ENCODE peak calls at places on chromosomes 6 and 20, in five cellular contexts. One of them, this sample, is unnamed.

GRCh38 chr6:4908062-4908461 is 95.8 kb downstream of the RPP40 start:
- DNase-seq in RCC 7860: no peak
- DNase-seq in T-helper 1 cell: no peak
- DNase-seq in WTC11: no peak
- DNase-seq in BJ: no peak
- DNase-seq in this sample: no peak

GRCh38 chr20:19974621-19975435 is 42.3 kb upstream of the NAA20 start:
- DNase-seq in RCC 7860: peak; percentile 69
- DNase-seq in T-helper 1 cell: no peak
- DNase-seq in WTC11: no peak
- DNase-seq in BJ: peak; percentile 94
- DNase-seq in this sample: peak; percentile 81

GRCh38 chr6:129609635-129610034 is 100.3 kb downstream of the ARHGAP18 start:
- DNase-seq in RCC 7860: no peak
- DNase-seq in T-helper 1 cell: no peak
- DNase-seq in WTC11: no peak
- DNase-seq in BJ: no peak
- DNase-seq in this sample: no peak

GRCh38 chr6:37696841-37697735 is 595 bp downstream of the MDGA1 start:
- DNase-seq in RCC 7860: no peak
- DNase-seq in T-helper 1 cell: no peak
- DNase-seq in WTC11: peak; percentile 25
- DNase-seq in BJ: no peak
- DNase-seq in this sample: peak; percentile 16

GRCh38 chr6:54525731-54526130 is 217.5 kb downstream of the TINAG start:
- DNase-seq in RCC 7860: no peak
- DNase-seq in T-helper 1 cell: no peak
- DNase-seq in WTC11: no peak
- DNase-seq in BJ: no peak
- DNase-seq in this sample: no peak

GRCh38 chr20:24370249-24370648 is 99.2 kb upstream of the SYNDIG1 start:
- DNase-seq in RCC 7860: no peak
- DNase-seq in T-helper 1 cell: no peak
- DNase-seq in WTC11: no peak
- DNase-seq in BJ: no peak
- DNase-seq in this sample: no peak

GRCh38 chr20:40677343-40677924 is 11.6 kb downstream of the MAFB start:
- DNase-seq in RCC 7860: no peak
- DNase-seq in T-helper 1 cell: no peak
- DNase-seq in WTC11: no peak
- DNase-seq in BJ: no peak
- DNase-seq in this sample: no peak

GRCh38 chr6:99219788-99220187 is 129.7 kb downstream of the FAXC start:
- DNase-seq in RCC 7860: no peak
- DNase-seq in T-helper 1 cell: no peak
- DNase-seq in WTC11: peak; percentile 73
- DNase-seq in BJ: no peak
- DNase-seq in this sample: no peak

GRCh38 chr6:24919404-24919892 is 16.3 kb downstream of the RIPOR2 start:
- DNase-seq in RCC 7860: no peak
- DNase-seq in T-helper 1 cell: no peak
- DNase-seq in WTC11: no peak
- DNase-seq in BJ: no peak
- DNase-seq in this sample: no peak

GRCh38 chr6:134358320-134358719 is 40.4 kb upstream of the SGK1 start:
- DNase-seq in RCC 7860: no peak
- DNase-seq in T-helper 1 cell: no peak
- DNase-seq in WTC11: no peak
- DNase-seq in BJ: no peak
- DNase-seq in this sample: no peak

GRCh38 chr20:13068336-13068735 is 59.6 kb downstream of the SPTLC3 start:
- DNase-seq in RCC 7860: no peak
- DNase-seq in T-helper 1 cell: no peak
- DNase-seq in WTC11: no peak
- DNase-seq in BJ: no peak
- DNase-seq in this sample: no peak

GRCh38 chr6:151229401-151230276 is 10.1 kb upstream of the AKAP12 start:
- DNase-seq in RCC 7860: no peak
- DNase-seq in T-helper 1 cell: no peak
- DNase-seq in WTC11: no peak
- DNase-seq in BJ: no peak
- DNase-seq in this sample: no peak

GRCh38 chr6:113881473-113881980 is 24.4 kb downstream of the MARCKS start:
- DNase-seq in RCC 7860: no peak
- DNase-seq in T-helper 1 cell: no peak
- DNase-seq in WTC11: no peak
- DNase-seq in BJ: no peak
- DNase-seq in this sample: no peak

GRCh38 chr6:11198663-11199603 is 33.5 kb downstream of the NEDD9 start:
- DNase-seq in RCC 7860: no peak
- DNase-seq in T-helper 1 cell: no peak
- DNase-seq in WTC11: no peak
- DNase-seq in BJ: no peak
- DNase-seq in this sample: no peak

GRCh38 chr20:36544134-36545018 is 3.1 kb downstream of the MYL9 start:
- DNase-seq in RCC 7860: peak; percentile 69
- DNase-seq in T-helper 1 cell: no peak
- DNase-seq in WTC11: no peak
- DNase-seq in BJ: peak; percentile 22
- DNase-seq in this sample: peak; percentile 22

GRCh38 chr20:34703573-34704176 is 469 bp upstream of the TP53INP2 start:
- DNase-seq in RCC 7860: no peak
- DNase-seq in T-helper 1 cell: no peak
- DNase-seq in WTC11: peak; percentile 26
- DNase-seq in BJ: no peak
- DNase-seq in this sample: no peak

GRCh38 chr6:18226451-18226850 is 37.9 kb downstream of the DEK start:
- DNase-seq in RCC 7860: no peak
- DNase-seq in T-helper 1 cell: no peak
- DNase-seq in WTC11: no peak
- DNase-seq in BJ: peak; percentile 80
- DNase-seq in this sample: no peak

GRCh38 chr6:38378801-38379200 is 260.9 kb downstream of the BTBD9 start:
- DNase-seq in RCC 7860: peak; percentile 92
- DNase-seq in T-helper 1 cell: no peak
- DNase-seq in WTC11: no peak
- DNase-seq in BJ: no peak
- DNase-seq in this sample: peak; percentile 71

GRCh38 chr20:17966432-17967312 is 1.9 kb downstream of the SNX5 start:
- DNase-seq in RCC 7860: peak; percentile 27
- DNase-seq in T-helper 1 cell: no peak
- DNase-seq in WTC11: no peak
- DNase-seq in BJ: no peak
- DNase-seq in this sample: peak; percentile 30

GRCh38 chr6:13787146-13787545 is 27.2 kb downstream of the MCUR1 start:
- DNase-seq in RCC 7860: no peak
- DNase-seq in T-helper 1 cell: no peak
- DNase-seq in WTC11: no peak
- DNase-seq in BJ: no peak
- DNase-seq in this sample: no peak

GRCh38 chr6:113203135-113203534 is 654.0 kb upstream of the MARCKS start:
- DNase-seq in RCC 7860: no peak
- DNase-seq in T-helper 1 cell: no peak
- DNase-seq in WTC11: no peak
- DNase-seq in BJ: no peak
- DNase-seq in this sample: no peak

GRCh38 chr6:113359155-113360140 is 497.7 kb upstream of the MARCKS start:
- DNase-seq in RCC 7860: peak; percentile 78
- DNase-seq in T-helper 1 cell: no peak
- DNase-seq in WTC11: no peak
- DNase-seq in BJ: no peak
- DNase-seq in this sample: no peak

GRCh38 chr6:116531675-116532570 is 13.6 kb downstream of the TRAPPC3L start:
- DNase-seq in RCC 7860: peak; percentile 49
- DNase-seq in T-helper 1 cell: peak; percentile 8
- DNase-seq in WTC11: peak; percentile 79
- DNase-seq in BJ: no peak
- DNase-seq in this sample: peak; percentile 62

GRCh38 chr6:165649701-165650137 is 13.3 kb downstream of the PDE10A start:
- DNase-seq in RCC 7860: no peak
- DNase-seq in T-helper 1 cell: no peak
- DNase-seq in WTC11: no peak
- DNase-seq in BJ: no peak
- DNase-seq in this sample: no peak

GRCh38 chr6:18216411-18216810 is 47.9 kb downstream of the DEK start:
- DNase-seq in RCC 7860: peak; percentile 95
- DNase-seq in T-helper 1 cell: no peak
- DNase-seq in WTC11: no peak
- DNase-seq in BJ: peak; percentile 28
- DNase-seq in this sample: peak; percentile 27